ENCODE peak calls at places on chromosomes 1 and 21, in eight cellular contexts. One of them, this sample, is unnamed. For H3K4me1, the result is how much of the 10 kb centered on the place peaks cover.

GRCh38 chr21:41951876-41952567 is 1.8 kb downstream of the C2CD2 start:
- DNase-seq in heart right ventricle: no peak
- DNase-seq in cardiac muscle cell: no peak
- DNase-seq in HCT116: no peak
- DNase-seq in A549: no peak
- DNase-seq in pancreas: no peak
- DNase-seq in mesendoderm: no peak
- DNase-seq in aorta: no peak
- DNase-seq in this sample: no peak

GRCh38 chr1:24888971-24889670 is 41.0 kb downstream of the RUNX3 start:
- DNase-seq in pancreas: no peak
- DNase-seq in mesendoderm: no peak
- DNase-seq in aorta: peak
- DNase-seq in cardiac muscle cell: no peak
- DNase-seq in HCT116: no peak
- DNase-seq in A549: no peak
- DNase-seq in heart right ventricle: no peak
- DNase-seq in this sample: no peak

GRCh38 chr1:198151688-198152087 is 5.1 kb upstream of the NEK7 start:
- DNase-seq in mesendoderm: no peak
- DNase-seq in cardiac muscle cell: peak
- DNase-seq in HCT116: no peak
- DNase-seq in aorta: no peak
- DNase-seq in A549: no peak
- DNase-seq in heart right ventricle: no peak
- DNase-seq in pancreas: no peak
- DNase-seq in this sample: no peak

GRCh38 chr1:247357781-247358211 is 26.1 kb upstream of the ZNF496 start:
- DNase-seq in mesendoderm: peak
- DNase-seq in heart right ventricle: no peak
- DNase-seq in pancreas: no peak
- DNase-seq in HCT116: no peak
- DNase-seq in A549: no peak
- DNase-seq in aorta: no peak
- DNase-seq in cardiac muscle cell: peak
- DNase-seq in this sample: no peak

GRCh38 chr1:21630571-21631338 is 38.4 kb downstream of the RAP1GAP start:
- DNase-seq in HCT116: no peak
- DNase-seq in A549: no peak
- DNase-seq in cardiac muscle cell: no peak
- DNase-seq in pancreas: no peak
- DNase-seq in aorta: no peak
- DNase-seq in mesendoderm: peak
- DNase-seq in heart right ventricle: no peak
- DNase-seq in this sample: no peak

GRCh38 chr1:228088586-228089498 is 6.3 kb downstream of the ARF1 start:
- DNase-seq in HCT116: no peak
- DNase-seq in mesendoderm: no peak
- DNase-seq in cardiac muscle cell: peak
- DNase-seq in aorta: peak
- DNase-seq in A549: no peak
- DNase-seq in heart right ventricle: no peak
- DNase-seq in pancreas: no peak
- DNase-seq in this sample: peak

GRCh38 chr1:31488528-31488927 is 75.5 kb downstream of the SERINC2 start:
- DNase-seq in aorta: no peak
- DNase-seq in heart right ventricle: no peak
- DNase-seq in HCT116: no peak
- DNase-seq in cardiac muscle cell: no peak
- DNase-seq in A549: no peak
- DNase-seq in mesendoderm: no peak
- DNase-seq in pancreas: no peak
- DNase-seq in this sample: no peak

GRCh38 chr1:157963713-157964112 is 29.7 kb upstream of the KIRREL1 start:
- DNase-seq in aorta: peak
- DNase-seq in cardiac muscle cell: peak
- DNase-seq in HCT116: peak
- DNase-seq in pancreas: peak
- DNase-seq in mesendoderm: peak
- DNase-seq in A549: peak
- DNase-seq in heart right ventricle: peak
- DNase-seq in this sample: peak

GRCh38 chr1:16380868-16381267 is 13.8 kb downstream of the SZRD1 start:
- DNase-seq in A549: no peak
- DNase-seq in HCT116: no peak
- DNase-seq in aorta: no peak
- DNase-seq in mesendoderm: no peak
- DNase-seq in cardiac muscle cell: no peak
- DNase-seq in heart right ventricle: no peak
- DNase-seq in pancreas: no peak
- DNase-seq in this sample: no peak

GRCh38 chr1:83060216-83060615 is 938.7 kb downstream of the TTLL7 start:
- DNase-seq in mesendoderm: peak
- DNase-seq in cardiac muscle cell: no peak
- DNase-seq in heart right ventricle: no peak
- DNase-seq in A549: no peak
- DNase-seq in HCT116: no peak
- DNase-seq in aorta: no peak
- DNase-seq in pancreas: no peak
- DNase-seq in this sample: no peak

DNA sequence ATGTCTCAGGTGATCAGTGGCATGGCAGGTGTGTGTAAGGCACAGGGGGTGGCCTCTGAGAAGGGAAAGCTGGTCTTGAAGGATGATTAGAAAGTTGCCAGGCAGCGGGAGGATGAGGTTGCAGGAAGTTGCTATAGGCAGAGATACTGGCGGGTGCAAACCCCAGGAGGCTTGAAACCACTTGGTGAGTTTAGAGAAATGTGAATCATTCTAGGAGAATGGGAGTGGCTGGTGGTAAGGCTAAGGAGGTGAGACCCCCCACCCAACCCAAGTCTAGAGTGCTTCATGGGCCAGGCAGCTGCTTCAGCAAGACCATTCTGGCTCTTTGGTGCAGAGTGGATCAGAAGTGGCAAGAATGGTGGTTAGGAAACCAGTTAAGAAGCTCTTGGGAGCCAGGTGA is 9.0 kb downstream of the SH2D2A start:
- DNase-seq in heart right ventricle: no peak
- DNase-seq in HCT116: no peak
- DNase-seq in mesendoderm: no peak
- DNase-seq in A549: no peak
- DNase-seq in pancreas: no peak
- DNase-seq in aorta: no peak
- DNase-seq in cardiac muscle cell: no peak
- DNase-seq in this sample: no peak
- H3K4me1 ChIP-seq in heart right ventricle: under half
- H3K4me1 ChIP-seq in HCT116: under half
- H3K4me1 ChIP-seq in mesendoderm: under half
- H3K4me1 ChIP-seq in A549: under half
- H3K4me1 ChIP-seq in pancreas: under half
- H3K4me1 ChIP-seq in aorta: under half
- H3K4me1 ChIP-seq in cardiac muscle cell: under half
- H3K4me1 ChIP-seq in this sample: under half

DNA sequence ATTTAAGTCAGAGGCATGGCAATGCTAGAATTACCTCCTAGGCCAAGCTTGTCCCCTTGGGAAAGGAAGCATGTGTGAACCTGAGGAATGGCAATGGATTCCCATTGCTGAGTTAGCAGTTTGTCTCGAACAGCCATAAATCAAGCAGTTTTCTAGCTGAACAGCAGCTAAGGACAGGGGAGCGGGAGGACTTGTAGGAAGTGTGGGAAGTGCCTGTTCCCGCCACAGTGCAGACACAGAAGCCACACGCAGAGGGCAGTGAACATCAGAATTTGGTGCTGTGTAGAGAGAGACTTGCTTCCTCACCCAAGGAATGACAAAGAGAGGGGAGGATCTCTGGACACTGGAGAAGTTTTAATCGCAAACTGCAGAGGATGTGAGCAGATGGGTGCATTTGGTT is 3.8 kb downstream of the PHGDH start:
- DNase-seq in HCT116: no peak
- DNase-seq in mesendoderm: peak
- DNase-seq in A549: no peak
- DNase-seq in cardiac muscle cell: peak
- DNase-seq in aorta: no peak
- DNase-seq in pancreas: peak
- DNase-seq in heart right ventricle: no peak
- DNase-seq in this sample: no peak
- H3K4me3 ChIP-seq in HCT116: no peak
- H3K4me3 ChIP-seq in mesendoderm: no peak
- H3K4me3 ChIP-seq in A549: no peak
- H3K4me3 ChIP-seq in cardiac muscle cell: no peak
- H3K4me3 ChIP-seq in aorta: no peak
- H3K4me3 ChIP-seq in pancreas: no peak
- H3K4me3 ChIP-seq in heart right ventricle: no peak
- H3K4me3 ChIP-seq in this sample: no peak

GRCh38 chr1:220732137-220732536 is 16.0 kb upstream of the MTARC2 start:
- DNase-seq in mesendoderm: no peak
- DNase-seq in heart right ventricle: no peak
- DNase-seq in pancreas: no peak
- DNase-seq in cardiac muscle cell: no peak
- DNase-seq in HCT116: no peak
- DNase-seq in A549: no peak
- DNase-seq in aorta: no peak
- DNase-seq in this sample: no peak

GRCh38 chr1:220734571-220735326 is 13.4 kb upstream of the MTARC2 start:
- DNase-seq in A549: peak
- DNase-seq in mesendoderm: no peak
- DNase-seq in aorta: no peak
- DNase-seq in pancreas: no peak
- DNase-seq in HCT116: no peak
- DNase-seq in cardiac muscle cell: peak
- DNase-seq in heart right ventricle: no peak
- DNase-seq in this sample: no peak

GRCh38 chr1:220727523-220727922 is 20.6 kb upstream of the MTARC2 start:
- DNase-seq in aorta: no peak
- DNase-seq in mesendoderm: no peak
- DNase-seq in pancreas: no peak
- DNase-seq in heart right ventricle: no peak
- DNase-seq in A549: no peak
- DNase-seq in HCT116: no peak
- DNase-seq in cardiac muscle cell: no peak
- DNase-seq in this sample: no peak

GRCh38 chr1:220733090-220733569 is 15.0 kb upstream of the MTARC2 start:
- DNase-seq in mesendoderm: peak
- DNase-seq in heart right ventricle: peak
- DNase-seq in A549: peak
- DNase-seq in pancreas: peak
- DNase-seq in HCT116: peak
- DNase-seq in cardiac muscle cell: peak
- DNase-seq in aorta: peak
- DNase-seq in this sample: peak

GRCh38 chr1:220732621-220733020 is 15.5 kb upstream of the MTARC2 start:
- DNase-seq in cardiac muscle cell: no peak
- DNase-seq in A549: no peak
- DNase-seq in pancreas: no peak
- DNase-seq in aorta: no peak
- DNase-seq in heart right ventricle: peak
- DNase-seq in HCT116: no peak
- DNase-seq in mesendoderm: peak
- DNase-seq in this sample: peak
- H3K4me1 ChIP-seq in cardiac muscle cell: under half
- H3K4me1 ChIP-seq in A549: under half
- H3K4me1 ChIP-seq in pancreas: under half
- H3K4me1 ChIP-seq in aorta: under half
- H3K4me1 ChIP-seq in heart right ventricle: under half
- H3K4me1 ChIP-seq in HCT116: under half
- H3K4me1 ChIP-seq in mesendoderm: under half
- H3K4me1 ChIP-seq in this sample: under half

DNA sequence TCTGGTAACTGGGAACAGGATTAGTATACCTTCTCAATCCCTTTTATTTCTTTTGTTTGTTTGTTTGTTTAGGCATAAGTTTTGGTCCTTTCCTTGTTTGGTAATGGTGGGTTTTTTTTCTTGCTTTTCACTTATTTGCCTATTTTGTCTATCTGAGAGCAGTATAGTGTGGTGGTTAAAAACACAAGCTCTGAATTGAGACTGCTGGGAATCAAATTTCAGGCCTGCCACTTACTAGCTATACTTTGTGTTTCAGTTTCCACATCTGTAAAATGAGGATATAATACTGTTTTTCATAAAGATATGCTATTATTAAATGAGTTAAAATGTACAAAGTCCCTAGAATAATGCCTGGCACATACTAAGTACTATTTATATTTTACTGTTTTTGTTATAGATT is 81.6 kb upstream of the IVNS1ABP start:
- DNase-seq in heart right ventricle: no peak
- DNase-seq in pancreas: no peak
- DNase-seq in aorta: no peak
- DNase-seq in cardiac muscle cell: no peak
- DNase-seq in mesendoderm: no peak
- DNase-seq in A549: no peak
- DNase-seq in HCT116: no peak
- DNase-seq in this sample: no peak
- H3K4me3 ChIP-seq in heart right ventricle: no peak
- H3K4me3 ChIP-seq in pancreas: no peak
- H3K4me3 ChIP-seq in aorta: no peak
- H3K4me3 ChIP-seq in cardiac muscle cell: no peak
- H3K4me3 ChIP-seq in mesendoderm: no peak
- H3K4me3 ChIP-seq in A549: no peak
- H3K4me3 ChIP-seq in HCT116: no peak
- H3K4me3 ChIP-seq in this sample: no peak

GRCh38 chr21:45408271-45408791 is 3.4 kb downstream of the COL18A1 start:
- DNase-seq in aorta: peak
- DNase-seq in pancreas: no peak
- DNase-seq in A549: no peak
- DNase-seq in HCT116: no peak
- DNase-seq in mesendoderm: no peak
- DNase-seq in heart right ventricle: no peak
- DNase-seq in cardiac muscle cell: no peak
- DNase-seq in this sample: no peak

GRCh38 chr21:45407629-45408247 is 2.8 kb downstream of the COL18A1 start:
- DNase-seq in cardiac muscle cell: no peak
- DNase-seq in pancreas: no peak
- DNase-seq in A549: no peak
- DNase-seq in aorta: peak
- DNase-seq in HCT116: no peak
- DNase-seq in heart right ventricle: no peak
- DNase-seq in mesendoderm: no peak
- DNase-seq in this sample: no peak

GRCh38 chr21:45410151-45410864 is 5.3 kb downstream of the COL18A1 start:
- DNase-seq in aorta: peak
- DNase-seq in mesendoderm: no peak
- DNase-seq in A549: no peak
- DNase-seq in cardiac muscle cell: peak
- DNase-seq in pancreas: no peak
- DNase-seq in heart right ventricle: no peak
- DNase-seq in HCT116: no peak
- DNase-seq in this sample: no peak

GRCh38 chr21:45409466-45410150 is 4.6 kb downstream of the COL18A1 start:
- DNase-seq in mesendoderm: no peak
- DNase-seq in A549: no peak
- DNase-seq in HCT116: no peak
- DNase-seq in heart right ventricle: peak
- DNase-seq in aorta: peak
- DNase-seq in pancreas: peak
- DNase-seq in cardiac muscle cell: no peak
- DNase-seq in this sample: no peak

DNA sequence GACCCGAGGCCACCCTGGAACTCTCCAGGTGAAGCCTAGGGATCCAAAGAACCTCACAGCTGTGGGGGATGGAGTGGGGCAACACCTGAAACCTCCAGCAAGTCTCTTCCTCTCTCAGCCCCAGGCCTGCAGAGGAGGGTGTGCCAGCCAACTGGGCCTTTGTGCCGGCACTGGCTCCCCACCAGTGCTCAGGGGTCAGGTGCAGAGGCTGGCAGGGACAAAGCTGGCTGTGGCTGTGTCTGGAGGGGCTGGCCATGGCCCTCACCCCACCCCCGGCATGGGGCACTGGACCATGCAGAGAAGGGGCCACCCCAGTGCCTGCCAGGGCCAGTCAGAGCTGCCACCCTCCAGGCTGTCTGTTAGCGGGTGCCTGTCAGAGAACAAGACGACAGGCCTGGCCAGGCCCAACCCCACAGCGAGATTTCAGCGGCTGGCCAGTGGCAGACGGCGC is 3.9 kb downstream of the COL18A1 start:
- DNase-seq in mesendoderm: no peak
- DNase-seq in cardiac muscle cell: no peak
- DNase-seq in aorta: peak
- DNase-seq in HCT116: no peak
- DNase-seq in pancreas: peak
- DNase-seq in heart right ventricle: no peak
- DNase-seq in A549: no peak
- DNase-seq in this sample: no peak
- H3K4me1 ChIP-seq in mesendoderm: under half
- H3K4me1 ChIP-seq in cardiac muscle cell: half or more
- H3K4me1 ChIP-seq in aorta: under half
- H3K4me1 ChIP-seq in HCT116: under half
- H3K4me1 ChIP-seq in pancreas: under half
- H3K4me1 ChIP-seq in heart right ventricle: half or more
- H3K4me1 ChIP-seq in A549: under half
- H3K4me1 ChIP-seq in this sample: under half